ENCODE peak calls at places on chromosomes 16 and 17, in six cellular contexts. U is left lobe of liver, E is EL, N is GM03348, H is A549, X is RWPE1. A is an unnamed sample.
A peak's percentile ranks its signal among the peaks of the same experiment; 100 is the strongest.

GRCh38 chr16:735982-736453 is 4.8 kb downstream of the CIAO3 start:
- DNase-seq in U (no peak), E (no peak), N (no peak), H (no peak), X (no peak), A (no peak)

GRCh38 chr17:58005031-58005727 is 1.9 kb downstream of the SRSF1 start:
- DNase-seq in U (no peak), E (no peak), N (peak; percentile 15), H (no peak), X (no peak), A (no peak)

GRCh38 chr16:46932802-46933201 is 40.7 kb downstream of the DNAJA2 start:
- DNase-seq in U (no peak), E (no peak), N (no peak), H (no peak), X (no peak), A (no peak)

GRCh38 chr16:2497116-2497630 is 16.6 kb upstream of the ATP6V0C start:
- DNase-seq in U (peak; percentile 93), E (no peak), N (peak; percentile 74), H (no peak), X (no peak), A (no peak)

GRCh38 chr17:5619088-5619740 is 34.9 kb upstream of the NLRP1 start:
- DNase-seq in U (no peak), E (no peak), N (no peak), H (no peak), X (no peak), A (no peak)

GRCh38 chr16:68995011-68995504 is 110.4 kb upstream of the HAS3 start:
- DNase-seq in U (no peak), E (peak; percentile 78), N (peak; percentile 33), H (peak; percentile 55), X (peak; percentile 74), A (peak; percentile 74)

GRCh38 chr16:49608095-49608494 is 234.5 kb downstream of the C16orf78 start:
- DNase-seq in U (peak; percentile 15), E (no peak), N (no peak), H (no peak), X (no peak), A (no peak)

GRCh38 chr16:88638323-88639230 is at the start of gene IL17C:
- DNase-seq in U (no peak), E (no peak), N (no peak), H (no peak), X (peak; percentile 53), A (no peak)

GRCh38 chr17:77527836-77528505 is 387.2 kb downstream of the SEC14L1 start:
- DNase-seq in U (no peak), E (no peak), N (no peak), H (no peak), X (no peak), A (no peak)

A was measured in HCEC 1CT.